ENCODE peak calls at places on chromosomes 1 and 21, in four cellular contexts. X is HCT116, G is H1, D is GM12878. V is an unnamed sample.

GRCh38 chr1:160777486-160778089 is 18.4 kb upstream of the LY9 start:
- DNase-seq in X (peak), G (no peak), D (no peak), V (peak)

GRCh38 chr1:14869197-14869596 is 270.7 kb downstream of the KAZN start:
- DNase-seq in X (no peak), G (no peak), D (no peak), V (no peak)

GRCh38 chr1:93629101-93630059 is 52.3 kb downstream of the BCAR3 start:
- DNase-seq in X (peak), G (no peak), D (peak), V (no peak)

GRCh38 chr1:187121661-187122060 is 292.9 kb downstream of the PLA2G4A start:
- DNase-seq in X (no peak), G (no peak), D (no peak), V (no peak)

GRCh38 chr1:54701066-54701465 is 14.6 kb upstream of the TTC4 start:
- DNase-seq in X (no peak), G (no peak), D (no peak), V (no peak)

GRCh38 chr1:40394456-40395172 is 21.1 kb downstream of the SMAP2 start:
- DNase-seq in X (no peak), G (no peak), D (no peak), V (no peak)

GRCh38 chr1:247443641-247444040 is 14.3 kb downstream of the OR2B11 start:
- DNase-seq in X (no peak), G (no peak), D (no peak), V (no peak)

GRCh38 chr1:67479146-67479891 is 49.1 kb upstream of the SERBP1 start:
- DNase-seq in X (no peak), G (no peak), D (no peak), V (no peak)

GRCh38 chr1:6922096-6922931 is 137.1 kb downstream of the CAMTA1 start:
- DNase-seq in X (no peak), G (no peak), D (no peak), V (no peak)

GRCh38 chr1:180907313-180908055 is 5.2 kb upstream of the KIAA1614 start:
- DNase-seq in X (no peak), G (no peak), D (no peak), V (no peak)

GRCh38 chr21:46416551-46416950 is 42.1 kb upstream of the DIP2A start:
- DNase-seq in X (no peak), G (no peak), D (no peak), V (no peak)

GRCh38 chr21:42234464-42235241 is 15.7 kb downstream of the ABCG1 start:
- DNase-seq in X (no peak), G (no peak), D (no peak), V (peak)
- TF ChIP-seq ATF3 in X (no peak), G (no peak), D (no peak), V (no peak)

GRCh38 chr1:226410958-226411357 is 3.1 kb upstream of the PARP1 start:
- DNase-seq in X (no peak), G (no peak), D (no peak), V (no peak)
- TF ChIP-seq ATF3 in X (no peak), G (no peak), D (no peak), V (no peak)

GRCh38 chr1:30691480-30691879 is 31.9 kb downstream of the MATN1 start:
- DNase-seq in X (no peak), G (no peak), D (no peak), V (no peak)
- TF ChIP-seq ATF3 in X (no peak), G (no peak), D (no peak), V (no peak)

GRCh38 chr21:36384885-36385232 is 333 bp upstream of the CHAF1B start:
- DNase-seq in X (no peak), G (no peak), D (no peak), V (no peak)

GRCh38 chr21:36388076-36388475 is 2.9 kb downstream of the CHAF1B start:
- DNase-seq in X (no peak), G (no peak), D (no peak), V (no peak)

GRCh38 chr21:36385233-36385908 is at the start of gene CHAF1B:
- DNase-seq in X (peak), G (peak), D (no peak), V (peak)

GRCh38 chr21:36388835-36389234 is 3.6 kb downstream of the CHAF1B start:
- DNase-seq in X (no peak), G (peak), D (no peak), V (peak)

DNA sequence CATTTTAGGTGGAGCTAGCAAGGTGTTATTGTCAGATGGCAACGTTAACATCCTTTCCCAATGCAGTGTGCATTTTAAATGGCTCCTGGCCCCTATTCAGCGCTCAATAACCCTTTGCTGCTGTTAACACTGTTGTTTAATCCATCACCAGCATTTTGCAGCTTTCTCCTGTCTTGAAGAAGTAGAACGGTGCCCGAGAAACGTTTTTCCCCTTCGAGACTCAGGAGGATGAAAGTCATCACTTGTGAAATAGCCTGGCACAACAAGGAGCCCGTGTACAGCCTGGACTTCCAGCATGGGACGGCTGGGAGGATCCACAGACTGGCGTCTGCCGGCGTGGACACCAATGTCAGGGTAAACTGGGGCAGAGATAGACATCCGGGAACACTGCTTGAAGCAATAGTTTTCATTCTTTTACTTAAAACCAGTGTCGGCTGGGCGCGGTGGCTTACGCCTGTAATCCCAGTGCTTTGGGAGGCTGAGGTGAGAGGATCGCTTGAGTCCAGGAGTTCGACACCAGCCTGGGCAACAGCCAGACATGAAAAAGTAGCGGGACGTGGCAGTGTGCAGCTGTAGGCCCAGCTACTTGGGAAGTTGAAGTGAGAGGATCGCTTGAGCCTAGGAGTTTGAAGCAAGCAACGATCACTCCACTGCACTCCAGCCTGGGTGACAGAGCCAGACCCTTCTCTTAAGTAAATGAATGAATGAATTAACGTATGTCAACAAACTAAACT is 884 bp downstream of the CHAF1B start:
- DNase-seq in X (no peak), G (no peak), D (no peak), V (no peak)
- TF ChIP-seq ATF3 in X (no peak), G (no peak), D (no peak), V (no peak)

DNA sequence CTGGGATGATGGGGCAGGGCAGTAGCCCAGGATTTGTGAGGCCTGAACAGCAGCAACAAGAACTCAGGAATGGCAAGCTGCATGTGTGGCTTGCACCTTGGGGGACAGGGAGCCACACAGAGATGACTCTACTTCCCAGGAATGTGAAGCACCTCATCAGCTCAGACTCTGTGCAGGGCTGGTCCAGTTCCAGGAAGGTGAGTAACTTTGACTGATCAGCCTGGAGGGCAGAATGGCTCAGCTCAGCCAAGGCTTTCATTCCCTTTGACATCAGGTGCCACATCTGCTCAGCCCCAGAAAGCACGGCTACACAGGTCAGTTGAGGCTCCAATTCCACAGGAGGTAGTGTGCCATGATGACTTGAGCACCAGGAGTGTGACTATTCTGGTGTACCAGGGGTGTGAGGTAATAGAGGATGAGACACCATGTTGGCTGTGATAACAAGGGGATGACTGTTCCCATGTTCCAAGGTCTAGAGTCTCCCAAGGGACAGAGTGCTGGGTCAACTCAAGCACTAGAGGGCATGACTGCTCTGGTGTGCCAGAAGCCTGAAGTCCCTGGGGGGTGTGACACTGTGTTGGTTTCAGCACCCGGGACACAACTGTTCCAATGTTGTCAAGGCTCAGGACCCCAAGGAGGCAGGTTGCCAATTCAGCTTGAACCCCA is 625.8 kb upstream of the ADGRL2 start:
- DNase-seq in X (peak), G (no peak), D (no peak), V (no peak)
- TF ChIP-seq ATF3 in X (peak), G (no peak), D (no peak), V (no peak)

DNA sequence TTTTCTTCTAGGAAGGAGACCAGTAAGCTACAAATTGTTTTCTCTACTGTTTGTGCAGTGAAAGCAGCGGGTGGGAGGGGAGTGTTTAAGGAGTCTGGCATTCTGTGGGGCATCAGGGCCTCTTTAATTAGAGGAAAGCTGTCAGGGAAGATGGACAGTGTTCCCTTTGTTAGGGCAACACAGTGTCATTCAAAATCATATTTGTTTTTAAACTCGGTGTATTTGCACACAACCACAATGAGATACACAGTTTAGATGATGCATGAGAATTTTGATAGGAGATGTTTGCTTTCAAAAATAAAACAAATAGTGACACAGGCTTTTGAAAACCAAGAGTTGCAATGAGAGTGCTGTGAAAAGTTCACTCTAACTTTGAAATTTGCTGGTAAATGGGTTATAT is 15.1 kb upstream of the ST6GALNAC3 start:
- DNase-seq in X (no peak), G (no peak), D (no peak), V (no peak)
- TF ChIP-seq ATF3 in X (no peak), G (no peak), D (no peak), V (no peak)

GRCh38 chr1:218967836-218968235 is 205.8 kb upstream of the LYPLAL1 start:
- DNase-seq in X (no peak), G (no peak), D (no peak), V (no peak)
- TF ChIP-seq ATF3 in X (no peak), G (no peak), D (no peak), V (no peak)

V was measured in WTC11.